ENCODE peak calls at places on chromosome 17, in six cellular contexts. P is caudate nucleus, G is cardiac muscle cell, A is dorsolateral prefrontal cortex, F is heart left ventricle, K is IMR-90. W is an unnamed sample.

GRCh38 chr17:21019976-21020575 is 22.7 kb downstream of the USP22 start:
- DNase-seq in K (no peak), P (no peak), G (peak), A (peak), F (no peak), W (no peak)

GRCh38 chr17:59786536-59787319 is 79.3 kb downstream of the VMP1 start:
- DNase-seq in G (peak), P (no peak), F (peak), K (peak), A (no peak), W (no peak)

GRCh38 chr17:30220414-30220813 is 15.1 kb downstream of the SLC6A4 start:
- DNase-seq in A (no peak), F (no peak), P (no peak), K (no peak), G (no peak), W (no peak)

GRCh38 chr17:17387017-17387416 is 83.8 kb downstream of the NT5M start:
- DNase-seq in F (no peak), A (no peak), P (no peak), G (no peak), K (no peak), W (no peak)

GRCh38 chr17:143785-144281 is 6.5 kb downstream of the SCGB1C2 start:
- DNase-seq in K (peak), A (peak), F (peak), G (peak), P (peak), W (peak)

GRCh38 chr17:66747561-66748275 is 87.2 kb upstream of the CACNG5 start:
- DNase-seq in F (no peak), K (peak), G (peak), P (no peak), A (no peak), W (no peak)

GRCh38 chr17:77254961-77255741 is 114.4 kb downstream of the SEC14L1 start:
- DNase-seq in P (no peak), F (no peak), G (peak), A (no peak), K (peak), W (no peak)

GRCh38 chr17:81726004-81726403 is 13.9 kb downstream of the SLC25A10 start:
- DNase-seq in K (no peak), G (no peak), F (no peak), P (no peak), A (no peak), W (no peak)

GRCh38 chr17:63698886-63699637 is 863 bp downstream of the LIMD2 start:
- DNase-seq in F (peak), G (peak), P (no peak), K (peak), A (no peak), W (peak)

GRCh38 chr17:12973496-12974318 is 44.1 kb downstream of the ELAC2 start:
- DNase-seq in K (no peak), P (no peak), G (peak), F (no peak), A (peak), W (no peak)

GRCh38 chr17:59647288-59647687 is 27.6 kb downstream of the CLTC start:
- DNase-seq in A (no peak), K (no peak), F (no peak), P (no peak), G (no peak), W (no peak)

GRCh38 chr17:80847506-80848230 is 144.0 kb upstream of the CHMP6 start:
- DNase-seq in K (no peak), G (no peak), A (no peak), P (no peak), F (no peak), W (no peak)

GRCh38 chr17:82241183-82241925 is 12.5 kb downstream of the SLC16A3 start:
- DNase-seq in F (peak), K (peak), P (no peak), A (peak), G (peak), W (peak)

GRCh38 chr17:30187528-30187927 is 48.0 kb downstream of the SLC6A4 start:
- DNase-seq in K (no peak), G (no peak), P (no peak), F (no peak), A (no peak), W (no peak)

GRCh38 chr17:48522031-48522593 is 8.7 kb downstream of the HOXB1 start:
- DNase-seq in A (no peak), K (peak), F (no peak), P (no peak), G (peak), W (no peak)
- H3K27ac ChIP-seq in A (no peak), K (peak), F (no peak), P (no peak), G (peak), W (no peak)

DNA sequence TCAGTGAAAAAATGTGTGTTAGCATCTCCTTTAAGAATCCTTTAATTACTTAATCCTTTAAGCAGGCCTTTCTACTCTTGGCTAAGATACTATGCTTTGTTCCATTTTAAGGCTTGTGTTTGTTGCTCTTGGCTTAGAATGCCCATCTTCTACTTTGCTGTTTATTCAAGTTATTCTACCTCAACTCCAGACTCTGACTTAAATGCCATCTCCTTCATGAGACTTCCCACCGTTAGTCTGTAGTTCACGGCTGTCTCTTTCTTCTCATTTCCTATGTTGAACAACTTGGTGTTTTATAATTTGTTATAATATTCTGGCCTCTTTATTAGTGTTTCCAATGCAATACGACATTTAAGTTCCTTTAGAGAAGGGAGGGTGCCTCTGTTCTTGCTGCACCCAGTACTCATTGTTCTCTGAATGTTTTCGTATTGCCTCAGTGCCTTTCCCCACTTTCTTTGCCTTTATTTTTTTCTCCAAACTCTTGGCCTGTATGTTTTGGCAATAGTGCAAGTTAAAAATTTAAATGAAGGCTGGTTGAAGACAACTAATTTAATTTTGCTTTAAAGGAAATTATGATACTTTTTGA is 6.1 kb upstream of the KRT10 start:
- DNase-seq in P (no peak), F (no peak), K (peak), A (no peak), G (no peak), W (no peak)
- H3K27ac ChIP-seq in P (no peak), F (peak), K (no peak), A (peak), G (no peak), W (peak)

DNA sequence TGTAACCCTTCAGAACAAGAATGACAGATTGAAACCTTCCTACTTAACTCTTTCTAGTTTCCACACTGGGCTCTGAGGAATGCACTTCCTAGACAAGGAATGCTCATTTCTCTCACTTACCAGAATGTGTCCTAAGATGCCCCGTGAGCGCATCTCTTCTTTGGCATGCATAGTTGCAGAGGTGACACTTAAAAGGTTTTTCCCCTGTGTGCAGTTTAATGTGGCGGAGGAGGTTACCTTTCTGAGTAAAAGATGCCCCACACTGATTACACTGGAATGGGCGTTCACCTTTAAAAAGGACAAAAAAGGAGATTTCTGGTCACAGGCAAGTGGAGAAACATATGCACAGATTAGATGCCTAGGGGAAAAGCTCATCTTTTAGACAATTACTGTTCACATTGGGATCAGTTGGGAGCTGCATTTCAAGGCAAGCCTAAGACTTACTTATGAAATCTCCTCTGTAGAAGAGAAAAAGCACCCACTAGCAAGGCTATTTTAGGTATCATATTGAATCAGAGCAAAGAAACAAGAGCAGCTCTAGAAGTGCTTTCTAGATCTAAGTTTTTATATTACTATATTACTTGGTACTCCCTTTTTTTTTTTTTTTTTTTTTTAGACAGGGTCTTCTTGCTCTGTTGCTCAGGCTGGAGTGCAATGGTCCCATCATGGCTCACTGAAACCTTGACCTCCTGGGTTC is 53.7 kb downstream of the GRB7 start:
- DNase-seq in A (no peak), F (no peak), P (no peak), K (no peak), G (no peak), W (no peak)
- H3K27ac ChIP-seq in A (peak), F (no peak), P (no peak), K (no peak), G (no peak), W (no peak)

GRCh38 chr17:44155488-44155887 is 13.8 kb downstream of the HROB start:
- DNase-seq in F (no peak), A (no peak), P (no peak), G (no peak), K (no peak), W (no peak)
- H3K27ac ChIP-seq in F (no peak), A (no peak), P (no peak), G (no peak), K (no peak), W (no peak)

GRCh38 chr17:57531648-57532486 is 213.2 kb downstream of the CCDC182 start:
- DNase-seq in P (no peak), A (no peak), F (no peak), K (no peak), G (no peak), W (no peak)

GRCh38 chr17:57532966-57533365 is 212.1 kb downstream of the CCDC182 start:
- DNase-seq in G (no peak), A (no peak), K (no peak), P (no peak), F (no peak), W (no peak)

GRCh38 chr17:57531078-57531477 is 214.0 kb downstream of the CCDC182 start:
- DNase-seq in F (no peak), P (no peak), A (no peak), K (no peak), G (no peak), W (no peak)

GRCh38 chr17:57533684-57534305 is 211.3 kb downstream of the CCDC182 start:
- DNase-seq in A (no peak), P (no peak), F (no peak), G (no peak), K (no peak), W (no peak)

DNA sequence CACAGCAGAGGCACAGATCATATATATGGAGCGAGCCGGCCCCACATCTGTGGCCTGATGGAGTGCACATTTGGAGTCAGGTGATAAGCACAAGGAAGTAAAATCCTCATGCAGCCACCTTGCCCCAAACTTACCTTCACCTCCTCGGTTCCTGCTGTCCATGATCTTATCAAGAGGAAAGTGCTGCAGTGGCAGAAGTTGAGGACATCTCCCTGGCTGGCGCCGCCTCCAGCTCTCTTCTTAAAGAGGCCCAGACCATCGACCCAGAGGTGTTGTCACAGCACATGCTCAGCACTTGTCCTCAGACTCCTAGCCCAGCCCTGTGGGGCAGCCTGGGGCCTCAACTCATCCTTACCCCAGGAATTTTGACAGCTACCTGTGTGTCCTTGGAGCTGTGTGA is 212.5 kb downstream of the CCDC182 start:
- DNase-seq in P (no peak), A (no peak), F (no peak), G (no peak), K (no peak), W (no peak)
- H3K27ac ChIP-seq in P (peak), A (no peak), F (no peak), G (no peak), K (no peak), W (no peak)

GRCh38 chr17:79046501-79047280 is 22.7 kb downstream of the C1QTNF1 start:
- DNase-seq in P (no peak), F (peak), K (no peak), A (no peak), G (no peak), W (peak)
- H3K27ac ChIP-seq in P (no peak), F (peak), K (no peak), A (no peak), G (no peak), W (peak)